ENCODE peak calls at places on chromosomes 13 and 19, in nine cellular contexts. E, L, V, R, Y, O, Z, N and K are unnamed samples. For H3K27me3, the result is how much of the 10 kb centered on the place peaks cover.

GRCh38 chr19:10061717-10062310 is 24.3 kb upstream of the SHFL start:
- DNase-seq in V (no peak), O (no peak), L (no peak), Z (no peak), N (peak), E (no peak), R (no peak), Y (no peak), K (no peak)

GRCh38 chr13:50400930-50401553 is 385.8 kb downstream of the KCNRG start:
- DNase-seq in Z (peak), R (no peak), Y (no peak), E (no peak), O (peak), N (peak), L (no peak), V (no peak), K (no peak)

GRCh38 chr13:103288114-103288513 is 221.9 kb upstream of the SLC10A2 start:
- DNase-seq in R (no peak), V (no peak), L (no peak), E (no peak), O (no peak), N (peak), Y (no peak), Z (no peak), K (no peak)

GRCh38 chr19:45306522-45307027 is 16.1 kb downstream of the CKM start:
- DNase-seq in O (no peak), Y (peak), Z (no peak), L (no peak), V (no peak), N (no peak), E (no peak), R (no peak), K (no peak)

GRCh38 chr13:101706651-101707050 is 254.2 kb downstream of the ITGBL1 start:
- DNase-seq in L (peak), Y (no peak), N (peak), V (no peak), R (no peak), E (peak), O (no peak), Z (peak), K (no peak)

GRCh38 chr19:43798546-43799409 is 3.5 kb downstream of the LYPD5 start:
- DNase-seq in Z (no peak), L (no peak), R (peak), N (peak), E (peak), V (no peak), O (peak), Y (no peak), K (peak)

GRCh38 chr19:18894254-18895037 is 1.5 kb downstream of the CERS1 start:
- DNase-seq in L (no peak), Z (no peak), N (peak), Y (no peak), E (no peak), O (no peak), R (no peak), V (no peak), K (no peak)

GRCh38 chr19:21508198-21508597 is 2.8 kb downstream of the ZNF429 start:
- DNase-seq in V (no peak), N (no peak), R (no peak), L (no peak), E (no peak), Z (no peak), O (no peak), Y (no peak), K (no peak)

GRCh38 chr13:100620792-100621191 is 32.2 kb upstream of the GGACT start:
- DNase-seq in R (no peak), L (no peak), Y (no peak), O (no peak), V (no peak), N (no peak), Z (no peak), E (no peak), K (no peak)

GRCh38 chr13:95155093-95155492 is 146.2 kb downstream of the ABCC4 start:
- DNase-seq in O (no peak), Z (no peak), V (no peak), N (no peak), E (no peak), L (no peak), Y (no peak), R (no peak), K (no peak)

DNA sequence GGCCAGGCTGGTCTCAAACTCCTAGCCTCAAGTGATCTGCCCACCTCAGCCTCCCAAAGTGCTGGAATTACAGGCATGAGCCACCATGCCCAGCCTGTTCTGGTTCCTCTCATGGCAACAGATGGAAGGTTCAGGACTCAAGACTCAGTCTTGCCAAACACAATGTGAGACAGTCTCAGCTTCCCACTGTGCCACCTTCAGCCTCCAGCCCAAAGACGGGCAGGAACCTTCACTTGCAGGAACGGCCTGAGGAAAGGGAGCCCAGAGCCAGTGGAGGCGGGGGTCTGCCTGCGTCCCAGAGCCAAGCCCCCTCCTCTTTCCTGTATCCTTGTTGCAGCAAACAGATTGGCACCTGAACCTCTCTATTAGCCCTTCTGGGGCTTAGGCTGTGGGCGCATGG is 2.9 kb upstream of the CHST8 start:
- DNase-seq in Z (no peak), O (no peak), E (no peak), V (no peak), L (no peak), Y (no peak), R (no peak), N (no peak), K (no peak)
- H3K27me3 ChIP-seq in Z (under half), O (under half), E (under half), V (under half), L (under half), Y (under half), R (under half), N (half or more), K (under half)

GRCh38 chr19:34962945-34963530 is 991 bp downstream of the ZNF792 start:
- DNase-seq in E (no peak), R (no peak), Y (no peak), N (no peak), L (no peak), V (no peak), Z (no peak), O (no peak), K (no peak)

GRCh38 chr19:34960103-34960805 is 3.8 kb downstream of the ZNF792 start:
- DNase-seq in L (no peak), V (no peak), R (no peak), E (no peak), N (peak), Y (no peak), Z (peak), O (no peak), K (no peak)

GRCh38 chr19:34962281-34962944 is 1.6 kb downstream of the ZNF792 start:
- DNase-seq in L (no peak), Z (no peak), E (no peak), N (peak), V (no peak), R (no peak), O (no peak), Y (no peak), K (no peak)

GRCh38 chr19:34960940-34961679 is 2.9 kb downstream of the ZNF792 start:
- DNase-seq in E (no peak), Z (no peak), Y (no peak), V (no peak), O (no peak), L (no peak), R (no peak), N (no peak), K (no peak)

GRCh38 chr19:34961775-34962174 is 2.3 kb downstream of the ZNF792 start:
- DNase-seq in N (no peak), E (no peak), R (no peak), L (no peak), Z (no peak), O (no peak), V (no peak), Y (no peak), K (no peak)
- H3K4me3 ChIP-seq in N (no peak), E (peak), R (no peak), L (peak), Z (no peak), O (no peak), V (no peak), Y (no peak), K (no peak)

GRCh38 chr19:50632151-50632835 is 7.4 kb downstream of the SYT3 start:
- DNase-seq in N (no peak), L (no peak), V (no peak), E (no peak), Z (no peak), Y (no peak), R (no peak), O (no peak), K (no peak)
- TF ChIP-seq CTCF in N (no peak), L (no peak), V (no peak), E (no peak), Z (no peak), Y (no peak), R (no peak), O (peak), K (no peak)

DNA sequence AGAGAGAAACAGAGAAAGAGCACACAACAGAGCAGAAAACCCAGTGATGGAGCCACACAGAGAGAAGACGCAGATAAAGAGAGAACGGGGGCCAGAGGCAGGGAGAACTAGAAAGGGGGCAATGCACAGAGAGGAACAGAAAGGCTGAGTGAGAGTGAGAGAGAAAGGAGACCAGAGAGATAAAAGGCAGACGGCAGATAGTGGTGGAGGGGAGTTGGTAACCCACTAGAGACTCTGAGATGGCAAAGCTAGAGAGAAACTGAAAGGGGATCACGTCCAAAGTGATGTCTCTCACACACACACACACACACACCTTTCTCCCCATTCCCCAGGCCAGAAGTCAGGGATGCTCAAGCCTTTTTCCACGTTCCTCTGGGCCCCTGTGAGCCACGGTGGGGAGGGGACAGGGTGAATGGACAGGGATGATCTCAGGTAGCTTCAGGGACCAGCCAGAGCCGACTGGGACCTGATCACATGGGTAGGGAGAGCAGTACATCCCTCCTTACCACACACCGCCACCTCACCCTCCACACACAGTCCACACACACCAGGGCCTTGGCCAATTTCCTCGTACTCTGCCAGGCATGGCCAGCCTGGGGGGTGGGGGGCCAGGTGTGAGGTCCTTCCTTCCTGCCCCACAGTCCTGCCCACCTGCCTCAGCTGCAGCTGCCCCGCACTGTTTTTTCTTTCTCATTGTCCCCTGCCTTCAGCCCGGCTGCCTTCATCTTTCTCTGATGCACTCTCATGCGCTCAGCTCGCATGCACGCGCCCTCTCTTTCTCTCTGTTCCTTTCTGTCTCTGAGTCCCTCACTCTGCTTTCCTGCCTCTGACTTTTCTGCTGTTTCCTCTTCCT is 22.5 kb upstream of the POU2F2 start:
- DNase-seq in R (no peak), V (no peak), O (no peak), E (no peak), N (no peak), Z (no peak), L (peak), Y (no peak), K (no peak)
- H3K27me3 ChIP-seq in R (under half), V (under half), O (under half), E (under half), N (under half), Z (half or more), L (under half), Y (under half), K (under half)

DNA sequence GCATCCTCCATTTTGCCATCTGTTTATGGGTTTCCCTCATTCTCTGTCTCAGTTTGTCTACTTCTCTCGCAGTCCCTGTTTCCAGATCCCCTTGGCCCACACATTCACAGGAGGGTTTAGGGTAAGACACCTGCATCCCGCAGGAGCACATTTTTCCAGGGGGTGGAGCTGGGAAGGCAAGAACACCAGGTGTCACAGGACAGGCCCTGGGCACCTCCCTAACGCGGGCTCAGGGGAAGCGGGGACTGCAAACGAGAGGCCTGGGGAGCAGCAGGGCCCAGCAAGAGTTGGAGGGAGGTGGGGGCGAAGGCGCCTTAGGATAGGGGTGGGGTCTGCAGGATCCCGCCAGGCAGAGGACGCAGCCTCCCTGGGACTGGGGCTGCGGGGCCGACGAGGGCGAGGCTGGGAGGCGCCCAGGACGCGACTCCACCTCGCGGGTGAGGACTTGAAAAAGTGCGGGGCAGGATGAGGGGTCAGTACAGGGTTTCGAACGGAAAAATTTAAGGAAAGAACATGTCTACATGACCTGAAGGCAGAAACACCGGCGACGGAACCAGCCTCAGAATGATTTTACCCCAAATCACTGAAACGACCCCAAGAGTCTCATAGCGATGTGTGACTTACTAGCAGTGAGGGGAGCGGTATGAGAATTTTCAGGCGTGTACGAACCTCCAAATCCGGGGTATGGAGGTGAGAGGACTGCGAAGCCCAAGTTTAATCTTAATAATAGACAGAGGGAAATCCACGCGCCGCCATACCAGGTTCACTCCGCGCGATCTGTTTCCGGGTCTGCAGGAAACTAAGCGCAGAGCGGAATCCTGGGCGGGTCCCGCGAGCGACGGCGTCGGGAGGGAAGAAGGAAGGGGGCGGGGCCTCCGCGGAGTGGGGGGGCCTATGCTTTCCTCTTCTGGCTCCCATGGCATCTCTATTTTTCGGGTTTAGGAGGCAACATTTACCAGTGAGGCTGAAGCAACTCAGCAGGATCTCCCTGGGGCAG is 7.1 kb upstream of the ERVV-2 start:
- DNase-seq in Y (no peak), Z (no peak), V (no peak), N (peak), E (no peak), O (peak), R (peak), L (no peak), K (no peak)
- H3K4me3 ChIP-seq in Y (no peak), Z (peak), V (peak), N (peak), E (no peak), O (peak), R (no peak), L (peak), K (no peak)

GRCh38 chr19:16001481-16002312 is 52.9 kb downstream of the OR10H4 start:
- DNase-seq in Z (peak), R (peak), L (no peak), Y (no peak), O (no peak), E (no peak), N (peak), V (peak), K (peak)
- TF ChIP-seq CTCF in Z (no peak), R (no peak), L (no peak), Y (no peak), O (no peak), E (no peak), N (peak), V (no peak), K (no peak)

GRCh38 chr19:33302175-33302973 is at the start of gene CEBPA:
- DNase-seq in V (no peak), O (peak), R (peak), L (peak), E (peak), Z (no peak), Y (peak), N (peak), K (peak)

GRCh38 chr19:33300016-33300981 is 2.0 kb downstream of the CEBPA start:
- DNase-seq in O (no peak), R (peak), Y (peak), V (no peak), L (peak), Z (no peak), E (no peak), N (peak), K (no peak)

GRCh38 chr19:33302974-33303790 is 848 bp upstream of the CEBPA start:
- DNase-seq in Y (peak), V (no peak), R (peak), Z (no peak), O (peak), N (peak), L (peak), E (no peak), K (peak)

GRCh38 chr19:33301900-33302174 is 497 bp downstream of the CEBPA start:
- DNase-seq in N (no peak), Y (no peak), R (no peak), O (no peak), L (no peak), Z (no peak), E (no peak), V (no peak), K (no peak)

GRCh38 chr19:33301011-33301899 is 1.1 kb downstream of the CEBPA start:
- DNase-seq in V (no peak), Y (no peak), E (no peak), R (peak), L (peak), O (peak), Z (no peak), N (peak), K (no peak)
- H3K27me3 ChIP-seq in V (under half), Y (under half), E (under half), R (under half), L (under half), O (under half), Z (half or more), N (under half), K (under half)